ENCODE peak calls at places on chromosomes 16 and 17, in six cellular contexts. I is endothelial cell, E is stomach, N is PC-9, Q is left ventricle myocardium inferior, K is heart right ventricle. P is an unnamed sample.
A peak's percentile ranks its signal among the peaks of the same experiment; 100 is the strongest.

GRCh38 chr16:27595993-27596392 is 46.0 kb downstream of the KATNIP start:
- DNase-seq in I (no peak), E (no peak), N (no peak), Q (no peak), K (no peak), P (no peak)

GRCh38 chr17:69959291-69959690 is 115.7 kb upstream of the KCNJ16 start:
- DNase-seq in I (no peak), E (no peak), N (no peak), Q (no peak), K (no peak), P (no peak)

GRCh38 chr16:89256651-89257254 is 39.2 kb downstream of the ZNF778 start:
- DNase-seq in I (peak; percentile 29), E (peak; percentile 73), N (no peak), Q (peak; percentile 24), K (no peak), P (no peak)

GRCh38 chr17:17350491-17351355 is 47.5 kb downstream of the NT5M start:
- DNase-seq in I (no peak), E (peak; percentile 13), N (no peak), Q (no peak), K (no peak), P (no peak)

GRCh38 chr16:7377231-7377630 is 44.6 kb downstream of the RBFOX1 start:
- DNase-seq in I (no peak), E (no peak), N (no peak), Q (no peak), K (no peak), P (no peak)

GRCh38 chr16:28473714-28474265 is 1.7 kb upstream of the NPIPB7 start:
- DNase-seq in I (no peak), E (no peak), N (no peak), Q (no peak), K (no peak), P (no peak)

GRCh38 chr16:25633549-25633948 is 58.2 kb upstream of the HS3ST4 start:
- DNase-seq in I (no peak), E (no peak), N (peak; percentile 45), Q (no peak), K (no peak), P (no peak)

GRCh38 chr16:68529931-68530667 is 9.0 kb upstream of the ZFP90 start:
- DNase-seq in I (peak; percentile 64), E (peak; percentile 93), N (peak; percentile 55), Q (peak; percentile 88), K (peak; percentile 86), P (peak; percentile 73)

GRCh38 chr16:46889942-46890300 is 5.8 kb downstream of the GPT2 start:
- DNase-seq in I (no peak), E (no peak), N (no peak), Q (no peak), K (no peak), P (no peak)

GRCh38 chr16:25027281-25027680 is 12.1 kb upstream of the ARHGAP17 start:
- DNase-seq in I (no peak), E (no peak), N (no peak), Q (no peak), K (no peak), P (no peak)

GRCh38 chr17:51120357-51120738 is 320 bp downstream of the SPAG9 start:
- DNase-seq in I (no peak), E (peak; percentile 59), N (peak; percentile 50), Q (no peak), K (no peak), P (peak; percentile 55)

GRCh38 chr17:72219136-72219823 is 98.5 kb downstream of the SOX9 start:
- DNase-seq in I (peak; percentile 23), E (no peak), N (no peak), Q (no peak), K (no peak), P (peak; percentile 39)

GRCh38 chr16:20928774-20929411 is 28.3 kb downstream of the LYRM1 start:
- DNase-seq in I (no peak), E (no peak), N (no peak), Q (no peak), K (no peak), P (no peak)

GRCh38 chr16:29784901-29785500 is 5.5 kb upstream of the KIF22 start:
- DNase-seq in I (peak; percentile 88), E (peak; percentile 67), N (no peak), Q (peak; percentile 79), K (peak; percentile 74), P (peak; percentile 73)

GRCh38 chr17:78957076-78957475 is 22.6 kb downstream of the LGALS3BP start:
- DNase-seq in I (no peak), E (peak; percentile 46), N (no peak), Q (no peak), K (no peak), P (no peak)

GRCh38 chr16:3020604-3021448 is 658 bp downstream of the TNFRSF12A start:
- DNase-seq in I (no peak), E (peak; percentile 78), N (peak; percentile 84), Q (peak; percentile 75), K (peak; percentile 85), P (no peak)

GRCh38 chr17:48037036-48037881 is at the start of gene COPZ2:
- DNase-seq in I (peak; percentile 33), E (peak; percentile 60), N (no peak), Q (peak; percentile 76), K (peak; percentile 70), P (peak; percentile 14)

GRCh38 chr17:68509151-68510057 is 2.8 kb upstream of the PRKAR1A start:
- DNase-seq in I (peak; percentile 21), E (no peak), N (no peak), Q (peak; percentile 68), K (peak; percentile 56), P (no peak)

GRCh38 chr16:48409839-48410610 is 24.8 kb upstream of the SIAH1 start:
- DNase-seq in I (no peak), E (peak; percentile 53), N (peak; percentile 94), Q (no peak), K (no peak), P (no peak)

GRCh38 chr17:79897243-79898063 is 58.2 kb upstream of the CBX4 start:
- DNase-seq in I (no peak), E (no peak), N (peak; percentile 56), Q (no peak), K (no peak), P (no peak)

GRCh38 chr17:35387496-35387895 is 14.1 kb upstream of the SLFN11 start:
- DNase-seq in I (no peak), E (no peak), N (no peak), Q (no peak), K (no peak), P (no peak)

GRCh38 chr16:73949574-73950348 is 346.9 kb upstream of the PSMD7 start:
- DNase-seq in I (no peak), E (no peak), N (peak; percentile 66), Q (no peak), K (peak; percentile 7), P (no peak)

GRCh38 chr17:28763137-28763799 is 19.5 kb downstream of the TRAF4 start:
- DNase-seq in I (no peak), E (no peak), N (no peak), Q (no peak), K (no peak), P (no peak)

GRCh38 chr17:76124582-76125390 is 16.3 kb downstream of the FOXJ1 start:
- DNase-seq in I (no peak), E (no peak), N (no peak), Q (no peak), K (no peak), P (no peak)
- TF ChIP-seq CTCF in I (no peak), E (no peak), N (no peak), Q (no peak), K (no peak), P (peak; percentile 38)

GRCh38 chr17:50027639-50028206 is 28.2 kb upstream of the ITGA3 start:
- DNase-seq in I (no peak), E (peak; percentile 66), N (peak; percentile 98), Q (peak; percentile 55), K (peak; percentile 48), P (no peak)

GRCh38 chr17:50026901-50027638 is 28.8 kb upstream of the ITGA3 start:
- DNase-seq in I (peak; percentile 93), E (peak; percentile 90), N (peak; percentile 94), Q (peak; percentile 84), K (peak; percentile 79), P (peak; percentile 96)

GRCh38 chr17:50026046-50026675 is 29.7 kb upstream of the ITGA3 start:
- DNase-seq in I (no peak), E (no peak), N (no peak), Q (no peak), K (no peak), P (no peak)

GRCh38 chr17:50029185-50029584 is 26.7 kb upstream of the ITGA3 start:
- DNase-seq in I (no peak), E (no peak), N (no peak), Q (no peak), K (no peak), P (no peak)

DNA sequence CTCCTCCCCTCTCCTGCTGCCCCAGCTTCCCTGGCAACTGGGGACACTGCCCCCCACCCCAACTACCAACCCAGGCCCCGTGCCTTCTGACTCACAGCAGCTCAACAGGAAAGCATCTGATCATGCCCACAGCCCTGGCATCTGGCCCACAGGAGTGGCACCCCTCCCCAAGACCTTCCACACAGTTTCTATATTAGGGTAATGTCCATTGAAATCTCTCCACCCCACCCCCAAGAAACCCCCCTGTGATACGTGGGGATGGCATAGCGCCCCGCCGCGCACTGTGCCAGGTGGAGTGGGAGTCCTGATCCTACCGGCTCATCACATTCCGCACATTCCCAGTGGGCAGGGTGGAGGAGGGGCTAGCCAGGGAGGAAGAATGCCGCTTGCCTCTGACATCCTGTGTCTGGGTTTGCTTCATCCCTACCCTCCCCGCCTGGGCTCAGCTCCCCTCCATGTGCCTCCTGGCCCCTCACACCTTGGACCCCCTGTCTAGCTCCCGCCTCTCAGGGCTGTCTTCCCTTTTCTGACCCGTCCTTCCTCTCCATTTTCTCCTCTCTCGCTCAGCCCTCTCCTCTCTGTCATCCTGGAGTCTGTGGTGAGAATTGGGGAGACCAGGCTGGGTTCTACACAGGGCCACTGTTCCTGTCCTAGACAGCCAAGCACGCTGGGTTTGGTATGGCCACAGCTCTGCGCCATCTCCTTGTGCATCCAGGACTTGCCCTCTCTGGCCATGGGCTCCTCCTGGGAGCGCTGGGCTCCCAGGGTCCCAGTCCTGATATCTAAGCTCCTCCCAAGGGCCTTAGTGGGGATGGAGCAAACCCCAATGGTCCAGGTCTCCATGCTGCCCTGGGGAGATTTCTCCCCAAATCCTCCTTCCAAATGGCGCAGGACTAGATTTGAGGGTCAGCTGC is 27.4 kb upstream of the ITGA3 start:
- DNase-seq in I (peak; percentile 36), E (no peak), N (peak; percentile 97), Q (no peak), K (no peak), P (no peak)
- TF ChIP-seq CTCF in I (no peak), E (no peak), N (no peak), Q (no peak), K (no peak), P (no peak)

DNA sequence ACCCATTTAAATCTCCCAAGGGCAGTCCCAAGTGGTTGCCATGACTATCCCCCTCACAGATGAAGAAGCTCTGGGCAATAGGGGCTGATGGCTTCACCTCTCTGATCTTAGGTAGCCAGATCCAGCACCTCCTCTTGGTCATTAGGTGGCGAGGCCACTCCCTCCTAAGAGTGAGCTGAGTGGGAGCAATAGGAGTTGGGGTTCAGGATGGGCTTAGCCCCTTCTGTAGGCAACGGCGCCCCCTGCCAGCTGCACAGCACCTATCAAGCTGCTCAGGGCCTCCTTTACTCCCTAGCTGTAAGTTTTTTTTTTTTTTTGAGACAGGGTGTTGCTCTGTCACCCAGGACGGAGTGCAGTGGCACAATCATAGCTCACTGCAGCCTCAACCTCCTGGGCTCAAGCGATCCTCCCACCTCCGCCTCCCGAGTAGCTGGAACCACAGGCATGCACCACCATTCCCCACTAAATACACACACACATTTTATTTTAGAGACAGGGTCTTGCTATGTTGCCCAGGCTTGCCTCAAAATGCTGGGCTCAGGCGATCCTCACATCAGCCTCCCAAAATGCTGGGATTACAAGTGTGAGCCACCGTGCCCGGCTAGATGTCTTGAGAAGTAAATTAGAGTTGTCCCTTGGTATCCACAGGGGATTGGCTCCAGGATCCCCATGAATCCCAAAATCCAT is 3.5 kb upstream of the RRAD start:
- DNase-seq in I (no peak), E (no peak), N (no peak), Q (no peak), K (no peak), P (no peak)
- TF ChIP-seq CTCF in I (no peak), E (peak; percentile 8), N (peak; percentile 69), Q (peak; percentile 49), K (peak; percentile 49), P (peak; percentile 38)

GRCh38 chr16:87464691-87465300 is 28.0 kb downstream of the ZCCHC14 start:
- DNase-seq in I (peak; percentile 45), E (peak; percentile 67), N (peak; percentile 49), Q (peak; percentile 61), K (peak; percentile 81), P (no peak)
- TF ChIP-seq CTCF in I (no peak), E (no peak), N (no peak), Q (no peak), K (no peak), P (no peak)

P was measured in neural crest cell.